ENCODE peak calls at places on chromosomes 3 and 15, in nine cellular contexts. U, C, R, K, L, G, V, A and H are unnamed samples.
A peak's percentile ranks its signal among the peaks of the same experiment; 100 is the strongest.

GRCh38 chr15:49155834-49156627 is 632 bp upstream of the COPS2 start:
- DNase-seq in U (peak; percentile 65), C (no peak), R (peak; percentile 23), K (peak; percentile 25), L (no peak), G (peak; percentile 33), V (peak; percentile 41), A (peak; percentile 42), H (peak; percentile 11)

GRCh38 chr3:14345496-14346150 is 56.8 kb upstream of the SLC6A6 start:
- DNase-seq in U (peak; percentile 61), C (no peak), R (no peak), K (peak; percentile 35), L (no peak), G (no peak), V (no peak), A (no peak), H (no peak)

GRCh38 chr3:193452338-193452737 is 73.8 kb upstream of the ATP13A5 start:
- DNase-seq in U (peak; percentile 18), C (no peak), R (no peak), K (peak; percentile 30), L (peak; percentile 12), G (peak; percentile 3), V (peak; percentile 53), A (peak; percentile 19), H (no peak)

GRCh38 chr15:83443076-83443847 is 3.9 kb upstream of the SH3GL3 start:
- DNase-seq in U (no peak), C (no peak), R (no peak), K (no peak), L (no peak), G (no peak), V (no peak), A (no peak), H (no peak)

GRCh38 chr3:15905041-15905440 is 107.3 kb upstream of the ANKRD28 start:
- DNase-seq in U (no peak), C (no peak), R (no peak), K (no peak), L (no peak), G (no peak), V (no peak), A (no peak), H (no peak)

GRCh38 chr15:76929011-76929760 is 2.4 kb upstream of the RCN2 start:
- DNase-seq in U (no peak), C (no peak), R (no peak), K (no peak), L (no peak), G (no peak), V (no peak), A (peak; percentile 55), H (no peak)

GRCh38 chr3:102510663-102511062 is 75.8 kb downstream of the ZPLD1 start:
- DNase-seq in U (no peak), C (no peak), R (no peak), K (peak; percentile 81), L (no peak), G (no peak), V (no peak), A (no peak), H (no peak)

GRCh38 chr3:13709706-13710105 is 160.8 kb downstream of the FBLN2 start:
- DNase-seq in U (no peak), C (no peak), R (no peak), K (no peak), L (no peak), G (no peak), V (no peak), A (no peak), H (no peak)

GRCh38 chr15:79294075-79294474 is 11.6 kb downstream of the ANKRD34C start:
- DNase-seq in U (no peak), C (no peak), R (no peak), K (no peak), L (no peak), G (no peak), V (peak; percentile 27), A (peak; percentile 20), H (no peak)

GRCh38 chr3:147651107-147651506 is 241.9 kb downstream of the ZIC1 start:
- DNase-seq in U (peak; percentile 53), C (no peak), R (no peak), K (peak; percentile 13), L (no peak), G (no peak), V (no peak), A (no peak), H (no peak)

GRCh38 chr15:58415636-58416035 is 16.2 kb upstream of the LIPC start:
- DNase-seq in U (peak; percentile 27), C (no peak), R (no peak), K (no peak), L (no peak), G (no peak), V (no peak), A (no peak), H (no peak)

GRCh38 chr3:27686642-27687041 is 35.5 kb downstream of the EOMES start:
- DNase-seq in U (peak; percentile 91), C (no peak), R (no peak), K (peak; percentile 15), L (no peak), G (no peak), V (no peak), A (no peak), H (no peak)

GRCh38 chr3:27681249-27681748 is 40.8 kb downstream of the EOMES start:
- DNase-seq in U (peak; percentile 91), C (peak; percentile 78), R (peak; percentile 81), K (peak; percentile 82), L (peak; percentile 71), G (peak; percentile 64), V (peak; percentile 91), A (peak; percentile 73), H (peak; percentile 79)

GRCh38 chr3:27685474-27685873 is 36.6 kb downstream of the EOMES start:
- DNase-seq in U (no peak), C (no peak), R (no peak), K (no peak), L (no peak), G (no peak), V (no peak), A (no peak), H (no peak)

GRCh38 chr3:27680517-27681246 is 41.4 kb downstream of the EOMES start:
- DNase-seq in U (no peak), C (no peak), R (no peak), K (peak; percentile 16), L (no peak), G (no peak), V (no peak), A (peak; percentile 83), H (peak; percentile 5)

GRCh38 chr3:27684302-27684701 is 37.8 kb downstream of the EOMES start:
- DNase-seq in U (no peak), C (no peak), R (no peak), K (no peak), L (no peak), G (no peak), V (no peak), A (no peak), H (no peak)
- TF ChIP-seq EZH2phosphoT487 in U (no peak), C (no peak), R (no peak), K (no peak), L (no peak), G (no peak), V (no peak), A (no peak), H (no peak)

DNA sequence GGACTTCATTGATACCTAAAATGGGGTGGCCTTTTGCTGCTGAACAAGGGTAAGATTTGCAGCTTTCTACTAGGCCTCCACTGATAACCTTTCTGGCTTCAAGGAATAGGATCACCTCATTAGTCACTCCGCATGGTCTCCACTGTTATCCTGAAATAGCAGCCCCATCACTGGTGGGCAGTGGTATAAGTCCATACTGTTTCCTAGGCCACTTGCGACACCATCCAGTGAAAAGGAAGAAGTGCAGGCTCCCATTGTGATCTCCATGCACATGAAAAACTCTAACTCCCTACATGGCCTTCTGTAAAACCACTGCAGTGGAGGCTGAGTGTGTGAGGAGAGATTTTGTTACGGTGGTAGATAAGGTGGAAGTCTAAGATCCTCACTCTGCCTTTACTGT is 1455.9 kb downstream of the SI start:
- DNase-seq in U (no peak), C (peak; percentile 0), R (peak; percentile 27), K (peak; percentile 63), L (no peak), G (peak; percentile 12), V (peak; percentile 81), A (peak; percentile 81), H (no peak)
- H3K27ac ChIP-seq in U (no peak overlapping the region), C (no peak overlapping the region), R (no peak overlapping the region), K (no peak overlapping the region), L (no peak overlapping the region), G (no peak overlapping the region), V (no peak overlapping the region), A (no peak overlapping the region), H (no peak overlapping the region)

DNA sequence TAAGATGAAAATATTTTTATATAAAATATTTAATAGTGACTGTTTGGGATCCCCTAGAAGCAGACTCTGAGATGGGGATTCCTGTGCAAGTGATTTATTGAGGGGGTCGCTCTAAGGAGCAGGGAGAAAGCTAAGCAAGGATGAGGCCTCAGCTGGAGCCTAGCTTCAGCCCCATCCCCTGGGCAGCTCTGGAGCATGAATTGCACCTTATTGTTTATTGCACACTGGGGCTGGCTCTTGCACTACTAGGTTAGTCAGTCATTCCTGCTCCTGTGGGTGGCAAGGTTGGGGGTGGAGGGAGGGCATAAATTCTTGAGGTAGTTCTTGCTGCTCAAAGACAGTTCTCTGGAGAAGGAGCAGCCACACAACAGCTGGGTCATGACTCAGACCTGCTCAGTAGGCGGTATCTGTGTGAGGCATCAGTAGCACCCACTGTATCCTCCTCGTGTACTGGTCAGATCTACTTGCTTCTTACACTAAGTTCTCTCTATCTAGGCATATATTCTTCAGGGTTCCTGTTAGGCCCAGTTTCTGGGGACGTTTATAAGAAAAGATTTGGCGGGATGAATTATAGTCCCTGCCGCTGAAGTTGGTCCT is 27.2 kb upstream of the TNFSF10 start:
- DNase-seq in U (peak; percentile 96), C (peak; percentile 69), R (peak; percentile 55), K (peak; percentile 80), L (no peak), G (no peak), V (no peak), A (no peak), H (no peak)
- H3K4me3 ChIP-seq in U (no peak overlapping the region), C (no peak overlapping the region), R (no peak overlapping the region), K (no peak overlapping the region), L (no peak overlapping the region), G (no peak overlapping the region), V (no peak overlapping the region), A (no peak overlapping the region), H (no peak overlapping the region)

GRCh38 chr3:42853739-42854302 is 21.9 kb downstream of the CYP8B1 start:
- DNase-seq in U (no peak), C (no peak), R (no peak), K (no peak), L (no peak), G (no peak), V (no peak), A (no peak), H (no peak)

GRCh38 chr3:42855547-42856380 is 19.9 kb downstream of the CYP8B1 start:
- DNase-seq in U (no peak), C (no peak), R (peak; percentile 52), K (no peak), L (no peak), G (no peak), V (no peak), A (no peak), H (no peak)

GRCh38 chr3:42853056-42853455 is 22.6 kb downstream of the CYP8B1 start:
- DNase-seq in U (no peak), C (no peak), R (no peak), K (no peak), L (no peak), G (no peak), V (no peak), A (no peak), H (no peak)

GRCh38 chr3:42856544-42856943 is 19.1 kb downstream of the CYP8B1 start:
- DNase-seq in U (no peak), C (no peak), R (no peak), K (no peak), L (no peak), G (no peak), V (no peak), A (no peak), H (no peak)

GRCh38 chr3:42855219-42855546 is 20.5 kb downstream of the CYP8B1 start:
- DNase-seq in U (no peak), C (no peak), R (no peak), K (no peak), L (no peak), G (no peak), V (no peak), A (no peak), H (no peak)
- TF ChIP-seq EZH2phosphoT487 in U (no peak), C (no peak), R (no peak), K (no peak), L (no peak), G (no peak), V (no peak), A (no peak), H (no peak)